ENCODE peak calls at places on chromosome 6, in ten cellular contexts. One of them, this sample, is unnamed.

GRCh38 chr6:74277749-74278148 is 581.7 kb downstream of the CD109 start:
- DNase-seq in astrocyte of the cerebellum: peak
- DNase-seq in esophagus squamous epithelium: no peak
- DNase-seq in hepatocyte: peak
- DNase-seq in endothelial cell of umbilical vein: peak
- DNase-seq in thyroid gland: no peak
- DNase-seq in fibroblast of pulmonary artery: peak
- DNase-seq in adipocyte: peak
- DNase-seq in fibroblast of the aortic adventitia: no peak
- DNase-seq in psoas muscle: no peak
- DNase-seq in this sample: no peak

GRCh38 chr6:122609881-122610689 is at the start of gene PKIB:
- DNase-seq in astrocyte of the cerebellum: peak
- DNase-seq in esophagus squamous epithelium: no peak
- DNase-seq in hepatocyte: peak
- DNase-seq in endothelial cell of umbilical vein: peak
- DNase-seq in thyroid gland: peak
- DNase-seq in fibroblast of pulmonary artery: peak
- DNase-seq in adipocyte: peak
- DNase-seq in fibroblast of the aortic adventitia: peak
- DNase-seq in psoas muscle: peak
- DNase-seq in this sample: no peak

GRCh38 chr6:141123084-141123483 is 1009.6 kb upstream of the GJE1 start:
- DNase-seq in astrocyte of the cerebellum: no peak
- DNase-seq in esophagus squamous epithelium: no peak
- DNase-seq in hepatocyte: no peak
- DNase-seq in endothelial cell of umbilical vein: no peak
- DNase-seq in thyroid gland: no peak
- DNase-seq in fibroblast of pulmonary artery: no peak
- DNase-seq in adipocyte: no peak
- DNase-seq in fibroblast of the aortic adventitia: no peak
- DNase-seq in psoas muscle: no peak
- DNase-seq in this sample: no peak

GRCh38 chr6:18359237-18359885 is 27.8 kb upstream of the RNF144B start:
- DNase-seq in astrocyte of the cerebellum: no peak
- DNase-seq in esophagus squamous epithelium: no peak
- DNase-seq in hepatocyte: no peak
- DNase-seq in endothelial cell of umbilical vein: no peak
- DNase-seq in thyroid gland: no peak
- DNase-seq in fibroblast of pulmonary artery: no peak
- DNase-seq in adipocyte: no peak
- DNase-seq in fibroblast of the aortic adventitia: no peak
- DNase-seq in psoas muscle: no peak
- DNase-seq in this sample: no peak

GRCh38 chr6:16239090-16239797 is 857 bp downstream of the GMPR start:
- DNase-seq in astrocyte of the cerebellum: no peak
- DNase-seq in esophagus squamous epithelium: no peak
- DNase-seq in hepatocyte: peak
- DNase-seq in endothelial cell of umbilical vein: peak
- DNase-seq in thyroid gland: peak
- DNase-seq in fibroblast of pulmonary artery: peak
- DNase-seq in adipocyte: peak
- DNase-seq in fibroblast of the aortic adventitia: peak
- DNase-seq in psoas muscle: peak
- DNase-seq in this sample: no peak

GRCh38 chr6:20266851-20267608 is 54.8 kb upstream of the MBOAT1 start:
- DNase-seq in astrocyte of the cerebellum: no peak
- DNase-seq in esophagus squamous epithelium: no peak
- DNase-seq in hepatocyte: no peak
- DNase-seq in endothelial cell of umbilical vein: no peak
- DNase-seq in thyroid gland: no peak
- DNase-seq in fibroblast of pulmonary artery: no peak
- DNase-seq in adipocyte: no peak
- DNase-seq in fibroblast of the aortic adventitia: no peak
- DNase-seq in psoas muscle: no peak
- DNase-seq in this sample: no peak

GRCh38 chr6:81770395-81770794 is 17.9 kb upstream of the TENT5A start:
- DNase-seq in astrocyte of the cerebellum: no peak
- DNase-seq in esophagus squamous epithelium: no peak
- DNase-seq in hepatocyte: no peak
- DNase-seq in endothelial cell of umbilical vein: no peak
- DNase-seq in thyroid gland: no peak
- DNase-seq in fibroblast of pulmonary artery: no peak
- DNase-seq in adipocyte: peak
- DNase-seq in fibroblast of the aortic adventitia: no peak
- DNase-seq in psoas muscle: no peak
- DNase-seq in this sample: no peak

GRCh38 chr6:159760602-159761057 is 1.2 kb upstream of the ACAT2 start:
- DNase-seq in astrocyte of the cerebellum: peak
- DNase-seq in esophagus squamous epithelium: no peak
- DNase-seq in hepatocyte: peak
- DNase-seq in endothelial cell of umbilical vein: peak
- DNase-seq in thyroid gland: no peak
- DNase-seq in fibroblast of pulmonary artery: peak
- DNase-seq in adipocyte: peak
- DNase-seq in fibroblast of the aortic adventitia: peak
- DNase-seq in psoas muscle: no peak
- DNase-seq in this sample: peak

GRCh38 chr6:42714098-42714761 is 8.2 kb downstream of the PRPH2 start:
- DNase-seq in astrocyte of the cerebellum: no peak
- DNase-seq in esophagus squamous epithelium: no peak
- DNase-seq in hepatocyte: no peak
- DNase-seq in endothelial cell of umbilical vein: peak
- DNase-seq in thyroid gland: no peak
- DNase-seq in fibroblast of pulmonary artery: peak
- DNase-seq in adipocyte: peak
- DNase-seq in fibroblast of the aortic adventitia: peak
- DNase-seq in psoas muscle: no peak
- DNase-seq in this sample: no peak

GRCh38 chr6:134249412-134249758 is 68.5 kb downstream of the SGK1 start:
- DNase-seq in astrocyte of the cerebellum: no peak
- DNase-seq in esophagus squamous epithelium: no peak
- DNase-seq in hepatocyte: no peak
- DNase-seq in endothelial cell of umbilical vein: no peak
- DNase-seq in thyroid gland: peak
- DNase-seq in fibroblast of pulmonary artery: no peak
- DNase-seq in adipocyte: no peak
- DNase-seq in fibroblast of the aortic adventitia: no peak
- DNase-seq in psoas muscle: no peak
- DNase-seq in this sample: no peak

DNA sequence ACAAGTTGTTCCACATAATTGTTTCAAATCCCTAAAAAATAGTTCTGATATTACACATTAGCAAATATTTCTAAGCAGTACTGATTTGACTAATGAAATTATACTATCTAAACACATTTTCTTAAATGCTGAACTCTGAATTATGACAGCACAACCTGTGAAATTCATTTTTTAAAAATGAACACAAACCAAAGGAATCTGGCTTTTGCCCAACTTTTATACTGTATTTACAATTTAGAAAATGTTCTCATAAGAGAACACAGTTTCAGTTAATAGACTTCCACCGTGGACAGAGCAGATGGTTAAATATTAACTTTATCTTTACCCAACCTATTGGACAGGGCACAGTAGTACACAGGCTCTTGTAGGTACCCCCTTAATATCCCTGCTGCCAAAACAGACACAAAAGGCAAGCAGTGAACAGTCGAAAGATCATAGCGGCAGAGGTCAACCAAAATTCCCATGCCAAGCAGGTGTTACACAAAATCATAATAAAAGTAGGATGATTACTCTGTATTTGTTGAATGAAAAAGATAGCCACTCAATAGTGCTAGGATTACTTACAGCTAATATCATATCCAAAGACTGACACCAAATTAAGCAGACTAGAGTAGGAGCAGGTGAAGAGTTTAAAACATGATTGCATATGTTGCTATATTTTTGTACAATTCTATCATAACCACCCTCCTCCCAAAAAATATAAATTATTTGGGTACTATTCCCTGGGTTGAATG is 122.4 kb downstream of the RNGTT start:
- DNase-seq in astrocyte of the cerebellum: peak
- DNase-seq in esophagus squamous epithelium: no peak
- DNase-seq in hepatocyte: peak
- DNase-seq in endothelial cell of umbilical vein: no peak
- DNase-seq in thyroid gland: no peak
- DNase-seq in fibroblast of pulmonary artery: no peak
- DNase-seq in adipocyte: peak
- DNase-seq in fibroblast of the aortic adventitia: peak
- DNase-seq in psoas muscle: no peak
- DNase-seq in this sample: no peak
- H3K4me3 ChIP-seq in astrocyte of the cerebellum: no peak
- H3K4me3 ChIP-seq in esophagus squamous epithelium: no peak
- H3K4me3 ChIP-seq in hepatocyte: no peak
- H3K4me3 ChIP-seq in endothelial cell of umbilical vein: no peak
- H3K4me3 ChIP-seq in thyroid gland: no peak
- H3K4me3 ChIP-seq in fibroblast of pulmonary artery: no peak
- H3K4me3 ChIP-seq in adipocyte: no peak
- H3K4me3 ChIP-seq in fibroblast of the aortic adventitia: no peak
- H3K4me3 ChIP-seq in psoas muscle: no peak
- H3K4me3 ChIP-seq in this sample: no peak

GRCh38 chr6:100453701-100454521 is 10.8 kb downstream of the SIM1 start:
- DNase-seq in astrocyte of the cerebellum: no peak
- DNase-seq in esophagus squamous epithelium: no peak
- DNase-seq in hepatocyte: no peak
- DNase-seq in endothelial cell of umbilical vein: no peak
- DNase-seq in thyroid gland: no peak
- DNase-seq in fibroblast of pulmonary artery: no peak
- DNase-seq in adipocyte: no peak
- DNase-seq in fibroblast of the aortic adventitia: no peak
- DNase-seq in psoas muscle: no peak
- DNase-seq in this sample: no peak

GRCh38 chr6:100452998-100453397 is 11.7 kb downstream of the SIM1 start:
- DNase-seq in astrocyte of the cerebellum: no peak
- DNase-seq in esophagus squamous epithelium: no peak
- DNase-seq in hepatocyte: no peak
- DNase-seq in endothelial cell of umbilical vein: no peak
- DNase-seq in thyroid gland: no peak
- DNase-seq in fibroblast of pulmonary artery: no peak
- DNase-seq in adipocyte: no peak
- DNase-seq in fibroblast of the aortic adventitia: no peak
- DNase-seq in psoas muscle: no peak
- DNase-seq in this sample: no peak

GRCh38 chr6:100456178-100456880 is 8.4 kb downstream of the SIM1 start:
- DNase-seq in astrocyte of the cerebellum: no peak
- DNase-seq in esophagus squamous epithelium: no peak
- DNase-seq in hepatocyte: no peak
- DNase-seq in endothelial cell of umbilical vein: peak
- DNase-seq in thyroid gland: no peak
- DNase-seq in fibroblast of pulmonary artery: no peak
- DNase-seq in adipocyte: no peak
- DNase-seq in fibroblast of the aortic adventitia: peak
- DNase-seq in psoas muscle: no peak
- DNase-seq in this sample: no peak

GRCh38 chr6:100455230-100456124 is 9.2 kb downstream of the SIM1 start:
- DNase-seq in astrocyte of the cerebellum: no peak
- DNase-seq in esophagus squamous epithelium: no peak
- DNase-seq in hepatocyte: peak
- DNase-seq in endothelial cell of umbilical vein: no peak
- DNase-seq in thyroid gland: no peak
- DNase-seq in fibroblast of pulmonary artery: no peak
- DNase-seq in adipocyte: no peak
- DNase-seq in fibroblast of the aortic adventitia: no peak
- DNase-seq in psoas muscle: no peak
- DNase-seq in this sample: no peak

GRCh38 chr6:100454571-100455229 is 10.0 kb downstream of the SIM1 start:
- DNase-seq in astrocyte of the cerebellum: no peak
- DNase-seq in esophagus squamous epithelium: no peak
- DNase-seq in hepatocyte: no peak
- DNase-seq in endothelial cell of umbilical vein: peak
- DNase-seq in thyroid gland: no peak
- DNase-seq in fibroblast of pulmonary artery: no peak
- DNase-seq in adipocyte: no peak
- DNase-seq in fibroblast of the aortic adventitia: peak
- DNase-seq in psoas muscle: no peak
- DNase-seq in this sample: no peak
- H3K4me3 ChIP-seq in astrocyte of the cerebellum: no peak
- H3K4me3 ChIP-seq in esophagus squamous epithelium: no peak
- H3K4me3 ChIP-seq in hepatocyte: no peak
- H3K4me3 ChIP-seq in endothelial cell of umbilical vein: no peak
- H3K4me3 ChIP-seq in thyroid gland: no peak
- H3K4me3 ChIP-seq in fibroblast of pulmonary artery: no peak
- H3K4me3 ChIP-seq in adipocyte: no peak
- H3K4me3 ChIP-seq in fibroblast of the aortic adventitia: no peak
- H3K4me3 ChIP-seq in psoas muscle: peak
- H3K4me3 ChIP-seq in this sample: no peak

GRCh38 chr6:26233608-26234420 is 131.2 kb upstream of the BTN3A2 start:
- DNase-seq in astrocyte of the cerebellum: no peak
- DNase-seq in esophagus squamous epithelium: no peak
- DNase-seq in hepatocyte: no peak
- DNase-seq in endothelial cell of umbilical vein: peak
- DNase-seq in thyroid gland: peak
- DNase-seq in fibroblast of pulmonary artery: peak
- DNase-seq in adipocyte: peak
- DNase-seq in fibroblast of the aortic adventitia: peak
- DNase-seq in psoas muscle: no peak
- DNase-seq in this sample: no peak
- H3K4me3 ChIP-seq in astrocyte of the cerebellum: peak
- H3K4me3 ChIP-seq in esophagus squamous epithelium: peak
- H3K4me3 ChIP-seq in hepatocyte: peak
- H3K4me3 ChIP-seq in endothelial cell of umbilical vein: peak
- H3K4me3 ChIP-seq in thyroid gland: peak
- H3K4me3 ChIP-seq in fibroblast of pulmonary artery: peak
- H3K4me3 ChIP-seq in adipocyte: peak
- H3K4me3 ChIP-seq in fibroblast of the aortic adventitia: peak
- H3K4me3 ChIP-seq in psoas muscle: peak
- H3K4me3 ChIP-seq in this sample: peak

GRCh38 chr6:103193413-103193812 is 1666.3 kb downstream of the HACE1 start:
- DNase-seq in astrocyte of the cerebellum: no peak
- DNase-seq in esophagus squamous epithelium: no peak
- DNase-seq in hepatocyte: no peak
- DNase-seq in endothelial cell of umbilical vein: no peak
- DNase-seq in thyroid gland: no peak
- DNase-seq in fibroblast of pulmonary artery: no peak
- DNase-seq in adipocyte: no peak
- DNase-seq in fibroblast of the aortic adventitia: no peak
- DNase-seq in psoas muscle: no peak
- DNase-seq in this sample: no peak

DNA sequence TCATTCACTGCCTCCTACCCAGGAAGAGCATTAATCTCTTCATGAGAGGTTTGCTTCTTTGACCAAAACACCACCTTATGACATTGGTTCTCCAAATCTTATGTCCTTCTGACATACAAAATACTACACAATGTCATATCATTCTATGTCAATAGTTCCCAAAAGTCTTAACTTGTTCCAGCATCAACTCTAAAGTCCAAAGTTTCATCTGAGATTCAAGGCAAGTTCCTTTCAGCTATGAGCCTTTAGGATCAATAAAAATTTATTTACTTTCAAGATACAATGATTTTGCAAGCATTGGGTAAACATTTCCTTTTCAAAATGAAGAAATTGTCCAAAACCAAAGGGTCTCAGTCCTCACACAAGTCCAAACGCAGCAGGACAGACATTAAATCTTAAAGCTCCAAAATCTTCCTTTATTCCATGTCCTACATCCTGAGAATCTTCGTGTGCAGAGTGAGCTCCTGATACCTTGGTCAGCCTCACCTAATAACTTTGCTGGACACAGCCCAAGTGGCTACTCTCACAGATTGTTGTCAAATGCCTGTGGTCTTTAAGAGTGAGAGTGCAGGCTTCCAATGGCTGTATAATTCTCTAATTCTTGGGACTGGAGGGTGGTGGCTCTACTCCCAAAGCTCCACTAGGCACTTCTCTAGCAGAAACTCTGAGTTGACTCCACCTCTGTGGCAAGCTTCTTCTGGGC is 1668.2 kb downstream of the HACE1 start:
- DNase-seq in astrocyte of the cerebellum: no peak
- DNase-seq in esophagus squamous epithelium: no peak
- DNase-seq in hepatocyte: no peak
- DNase-seq in endothelial cell of umbilical vein: no peak
- DNase-seq in thyroid gland: no peak
- DNase-seq in fibroblast of pulmonary artery: no peak
- DNase-seq in adipocyte: no peak
- DNase-seq in fibroblast of the aortic adventitia: no peak
- DNase-seq in psoas muscle: no peak
- DNase-seq in this sample: no peak
- H3K4me3 ChIP-seq in astrocyte of the cerebellum: no peak
- H3K4me3 ChIP-seq in esophagus squamous epithelium: no peak
- H3K4me3 ChIP-seq in hepatocyte: no peak
- H3K4me3 ChIP-seq in endothelial cell of umbilical vein: no peak
- H3K4me3 ChIP-seq in thyroid gland: no peak
- H3K4me3 ChIP-seq in fibroblast of pulmonary artery: no peak
- H3K4me3 ChIP-seq in adipocyte: no peak
- H3K4me3 ChIP-seq in fibroblast of the aortic adventitia: no peak
- H3K4me3 ChIP-seq in psoas muscle: no peak
- H3K4me3 ChIP-seq in this sample: no peak

This sample was measured in AG09309.